ENCODE peak calls at places on chromosomes 2 and 18, in four cellular contexts. G is foreskin fibroblast, D is astrocyte, C is GM06990. H is an unnamed sample.

GRCh38 chr2:150909613-150910012 is 352.1 kb downstream of the RBM43 start:
- DNase-seq in D (no peak), C (no peak), G (no peak), H (no peak)

GRCh38 chr2:84971799-84972790 is 1.1 kb downstream of the KCMF1 start:
- DNase-seq in C (peak; percentile 79), G (peak; percentile 61), D (no peak), H (no peak)

GRCh38 chr2:201260302-201260800 is at the start of gene CASP8:
- DNase-seq in D (peak; percentile 33), C (no peak), G (peak; percentile 56), H (peak; percentile 14)

GRCh38 chr2:124476291-124476690 is 451.2 kb downstream of the CNTNAP5 start:
- DNase-seq in G (no peak), D (peak; percentile 17), C (no peak), H (no peak)

GRCh38 chr18:46559946-46560670 is 96.9 kb downstream of the LOXHD1 start:
- DNase-seq in C (no peak), G (no peak), D (no peak), H (no peak)

GRCh38 chr2:36616947-36617346 is 19.0 kb upstream of the FEZ2 start:
- DNase-seq in G (no peak), D (no peak), C (no peak), H (no peak)

GRCh38 chr2:44510246-44510645 is 148.5 kb downstream of the CAMKMT start:
- DNase-seq in G (no peak), D (no peak), C (no peak), H (no peak)

GRCh38 chr2:225282858-225283693 is 116.4 kb upstream of the NYAP2 start:
- DNase-seq in G (peak; percentile 64), C (no peak), D (peak; percentile 58), H (no peak)

GRCh38 chr2:168091986-168092385 is 155.4 kb downstream of the STK39 start:
- DNase-seq in G (no peak), C (no peak), D (no peak), H (no peak)

GRCh38 chr2:224909885-224910517 is 132.3 kb downstream of the DOCK10 start:
- DNase-seq in D (peak; percentile 82), G (peak; percentile 95), C (no peak), H (peak; percentile 52)

GRCh38 chr2:85899284-85899683 is 10.5 kb upstream of the ST3GAL5 start:
- DNase-seq in D (no peak), C (no peak), G (no peak), H (no peak)

GRCh38 chr18:25737710-25738251 is 352.6 kb downstream of the SS18 start:
- DNase-seq in D (peak; percentile 98), G (peak; percentile 96), C (no peak), H (peak; percentile 71)

GRCh38 chr18:24766376-24766775 is 305.9 kb downstream of the HRH4 start:
- DNase-seq in D (no peak), G (peak; percentile 41), C (no peak), H (no peak)

GRCh38 chr2:163471947-163472346 is 263.9 kb downstream of the FIGN start:
- DNase-seq in D (peak; percentile 11), C (no peak), G (peak; percentile 4), H (no peak)

GRCh38 chr2:186486651-186487647 is 889 bp downstream of the ZC3H15 start:
- DNase-seq in C (no peak), G (peak; percentile 23), D (peak; percentile 16), H (no peak)

GRCh38 chr2:235765181-235765820 is 271.5 kb downstream of the AGAP1 start:
- DNase-seq in D (peak; percentile 87), G (peak; percentile 83), C (no peak), H (peak; percentile 71)

GRCh38 chr18:13178976-13179375 is 39.6 kb upstream of the LDLRAD4 start:
- DNase-seq in G (no peak), C (no peak), D (peak; percentile 81), H (peak; percentile 4)

GRCh38 chr18:78242307-78242643 is 737.3 kb upstream of the SALL3 start:
- DNase-seq in D (no peak), G (no peak), C (no peak), H (no peak)

GRCh38 chr18:27707201-27707600 is 469.7 kb downstream of the CDH2 start:
- DNase-seq in C (no peak), D (no peak), G (peak; percentile 24), H (no peak)

GRCh38 chr2:44708646-44709000 is 232.9 kb upstream of the SIX3 start:
- DNase-seq in D (no peak), G (no peak), C (no peak), H (no peak)

GRCh38 chr2:131058214-131058613 is 35.0 kb downstream of the FAM168B start:
- DNase-seq in C (no peak), G (no peak), D (no peak), H (no peak)

GRCh38 chr2:215626812-215627281 is 191.0 kb upstream of the FN1 start:
- DNase-seq in G (no peak), C (peak; percentile 20), D (peak; percentile 56), H (no peak)

GRCh38 chr2:200814276-200814815 is 2.6 kb downstream of the BZW1 start:
- DNase-seq in G (no peak), C (peak; percentile 27), D (no peak), H (no peak)

GRCh38 chr2:169683054-169683424 is 11.2 kb downstream of the CFAP210 start:
- DNase-seq in G (no peak), D (peak; percentile 5), C (no peak), H (no peak)

GRCh38 chr2:108129636-108130035 is 110.1 kb upstream of the SULT1C3 start:
- DNase-seq in C (no peak), D (no peak), G (no peak), H (no peak)

GRCh38 chr2:42558827-42559226 is 9.6 kb upstream of the MTA3 start:
- DNase-seq in D (no peak), C (no peak), G (no peak), H (no peak)

GRCh38 chr2:28094794-28095193 is 204.3 kb downstream of the BABAM2 start:
- DNase-seq in D (peak; percentile 21), G (no peak), C (no peak), H (no peak)

GRCh38 chr2:216636570-216637450 is 3.6 kb downstream of the IGFBP2 start:
- DNase-seq in C (no peak), D (peak; percentile 75), G (peak; percentile 74), H (peak; percentile 65)

GRCh38 chr2:231395188-231396057 is at the start of gene B3GNT7:
- DNase-seq in D (no peak), G (no peak), C (peak; percentile 75), H (no peak)

GRCh38 chr2:73877071-73877802 is 15.6 kb upstream of the ACTG2 start:
- DNase-seq in G (no peak), D (no peak), C (no peak), H (no peak)

GRCh38 chr18:67433971-67434370 is 82.5 kb downstream of the DSEL start:
- DNase-seq in G (no peak), D (no peak), C (no peak), H (no peak)

GRCh38 chr2:53460347-53460746 is 307.3 kb upstream of the CHAC2 start:
- DNase-seq in C (no peak), D (no peak), G (no peak), H (no peak)

GRCh38 chr2:68756178-68756577 is 21.6 kb downstream of the ARHGAP25 start:
- DNase-seq in G (peak; percentile 6), D (no peak), C (no peak), H (no peak)
- H3K4me3 ChIP-seq in G (no peak overlapping the region), D (no peak overlapping the region), C (no peak overlapping the region), H (no peak overlapping the region)

GRCh38 chr2:139160838-139161237 is 380.6 kb upstream of the NXPH2 start:
- DNase-seq in D (no peak), G (no peak), C (no peak), H (no peak)

GRCh38 chr2:139162957-139163356 is 382.8 kb upstream of the NXPH2 start:
- DNase-seq in D (no peak), G (no peak), C (no peak), H (no peak)

GRCh38 chr2:139165599-139165998 is 385.4 kb upstream of the NXPH2 start:
- DNase-seq in D (no peak), C (no peak), G (no peak), H (no peak)

GRCh38 chr2:139162456-139162855 is 382.3 kb upstream of the NXPH2 start:
- DNase-seq in G (no peak), C (no peak), D (no peak), H (no peak)

GRCh38 chr2:139165041-139165440 is 384.9 kb upstream of the NXPH2 start:
- DNase-seq in C (no peak), G (no peak), D (no peak), H (no peak)
- TF ChIP-seq CTCF in C (no peak), G (no peak), D (no peak), H (no peak)

GRCh38 chr2:106158131-106158530 is 36.0 kb downstream of the UXS1 start:
- DNase-seq in C (no peak), D (no peak), G (no peak), H (no peak)
- H3K4me3 ChIP-seq in C (no peak overlapping the region), D (no peak overlapping the region), G (no peak overlapping the region), H (no peak overlapping the region)

GRCh38 chr2:64327510-64328414 is 126.2 kb upstream of the LGALSL start:
- DNase-seq in G (peak; percentile 43), D (peak; percentile 24), C (peak; percentile 75), H (no peak)
- TF ChIP-seq CTCF in G (peak; percentile 40), D (peak; percentile 29), C (peak; percentile 45), H (peak; percentile 51)

GRCh38 chr2:20221169-20221938 is 3.6 kb downstream of the SDC1 start:
- DNase-seq in C (no peak), G (peak; percentile 74), D (peak; percentile 70), H (no peak)
- H3K4me3 ChIP-seq in C (peak overlapping the region; percentile 81), G (no peak overlapping the region), D (no peak overlapping the region), H (no peak overlapping the region)

DNA sequence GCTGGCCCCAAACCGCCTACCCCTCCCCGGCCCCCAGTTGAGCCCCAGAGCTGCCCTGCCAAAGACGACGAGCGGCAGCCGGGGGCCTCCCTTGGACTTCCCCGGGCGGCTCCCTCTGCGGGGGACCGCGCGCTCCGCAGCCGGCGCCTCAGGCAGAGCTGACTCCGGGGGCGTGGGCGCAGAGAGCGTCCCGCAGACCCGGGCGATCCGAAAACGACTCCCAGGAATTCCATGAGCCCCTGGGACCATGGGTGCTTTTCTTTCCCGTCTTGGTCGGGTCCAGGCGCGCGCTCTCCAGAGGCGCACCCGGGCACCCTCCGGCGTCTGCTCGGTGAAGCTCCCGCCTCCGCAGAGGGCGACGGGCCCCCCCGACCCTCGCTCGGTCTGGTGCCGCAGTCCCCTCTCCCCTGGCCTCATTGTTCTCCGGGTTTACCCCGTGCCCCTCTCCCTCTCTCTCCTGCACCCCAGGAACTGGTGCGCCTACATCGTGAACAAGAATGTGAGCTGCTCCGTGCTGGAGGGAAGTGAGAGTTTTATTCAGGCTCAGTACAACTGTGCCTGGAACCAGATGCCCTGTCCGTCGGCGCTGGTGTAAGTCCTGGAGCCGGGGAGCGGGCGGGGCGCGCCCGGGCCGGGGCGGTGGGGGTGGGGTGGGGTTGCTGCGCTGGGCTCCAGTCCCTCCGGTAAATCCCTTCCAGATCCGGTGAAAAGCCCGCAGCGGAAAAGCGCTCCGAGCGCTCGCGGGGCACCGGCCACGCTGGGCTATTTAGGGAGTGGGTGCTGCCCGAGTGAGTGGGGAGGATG is 737 bp downstream of the EMILIN2 start:
- DNase-seq in C (peak; percentile 43), G (peak; percentile 80), D (no peak), H (no peak)
- TF ChIP-seq CTCF in C (no peak), G (no peak), D (no peak), H (no peak)

DNA sequence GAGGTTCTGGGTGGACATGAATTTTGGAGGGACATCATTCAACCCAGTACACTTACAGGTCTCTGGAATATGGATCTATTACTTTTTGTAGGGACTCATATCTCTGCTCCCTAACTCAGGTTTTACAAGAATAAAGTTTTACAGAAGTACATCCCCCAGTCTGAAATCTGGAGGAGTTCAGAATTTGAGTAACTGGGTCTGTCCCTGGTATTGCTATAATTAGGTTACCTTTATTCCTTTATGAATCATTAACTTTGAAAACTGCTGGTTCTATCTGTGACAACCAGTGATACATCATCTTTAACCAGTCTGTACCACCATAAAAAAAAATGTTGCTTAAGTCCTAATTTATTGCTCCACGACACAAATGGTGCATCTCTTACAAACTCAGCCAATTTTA is 59.9 kb downstream of the INSIG2 start:
- DNase-seq in C (no peak), G (no peak), D (no peak), H (no peak)
- H3K4me3 ChIP-seq in C (no peak overlapping the region), G (no peak overlapping the region), D (no peak overlapping the region), H (no peak overlapping the region)